ENCODE peak calls at places on chromosomes 16 and 17, in eight cellular contexts. One of them, this sample, is unnamed.

GRCh38 chr17:66951605-66951953 is 12.9 kb upstream of the CACNG4 start:
- DNase-seq in tibial nerve: no peak
- DNase-seq in ovary: no peak
- DNase-seq in A549: no peak
- DNase-seq in HepG2: no peak
- DNase-seq in stomach: no peak
- DNase-seq in sigmoid colon: no peak
- DNase-seq in suprapubic skin: no peak
- DNase-seq in this sample: no peak

GRCh38 chr17:15236281-15237105 is 28.6 kb downstream of the PMP22 start:
- DNase-seq in suprapubic skin: no peak
- DNase-seq in HepG2: no peak
- DNase-seq in sigmoid colon: no peak
- DNase-seq in tibial nerve: no peak
- DNase-seq in ovary: no peak
- DNase-seq in A549: no peak
- DNase-seq in stomach: no peak
- DNase-seq in this sample: no peak

GRCh38 chr17:56658648-56659047 is 65.1 kb downstream of the NOG start:
- DNase-seq in suprapubic skin: no peak
- DNase-seq in A549: no peak
- DNase-seq in sigmoid colon: no peak
- DNase-seq in tibial nerve: no peak
- DNase-seq in stomach: no peak
- DNase-seq in HepG2: no peak
- DNase-seq in ovary: no peak
- DNase-seq in this sample: no peak

GRCh38 chr17:35588196-35588920 is 1.2 kb downstream of the AP2B1 start:
- DNase-seq in stomach: no peak
- DNase-seq in A549: peak
- DNase-seq in ovary: no peak
- DNase-seq in suprapubic skin: no peak
- DNase-seq in tibial nerve: no peak
- DNase-seq in HepG2: no peak
- DNase-seq in sigmoid colon: no peak
- DNase-seq in this sample: no peak

GRCh38 chr17:1776857-1777256 is 15.0 kb downstream of the SERPINF1 start:
- DNase-seq in HepG2: no peak
- DNase-seq in sigmoid colon: no peak
- DNase-seq in tibial nerve: no peak
- DNase-seq in suprapubic skin: no peak
- DNase-seq in A549: no peak
- DNase-seq in ovary: no peak
- DNase-seq in stomach: no peak
- DNase-seq in this sample: no peak

GRCh38 chr17:31808521-31808920 is 50.5 kb downstream of the COPRS start:
- DNase-seq in suprapubic skin: no peak
- DNase-seq in HepG2: no peak
- DNase-seq in tibial nerve: no peak
- DNase-seq in A549: no peak
- DNase-seq in ovary: no peak
- DNase-seq in sigmoid colon: no peak
- DNase-seq in stomach: no peak
- DNase-seq in this sample: no peak

GRCh38 chr16:3022208-3022696 is 1.5 kb downstream of the HCFC1R1 start:
- DNase-seq in stomach: peak
- DNase-seq in A549: peak
- DNase-seq in ovary: peak
- DNase-seq in suprapubic skin: peak
- DNase-seq in tibial nerve: peak
- DNase-seq in sigmoid colon: peak
- DNase-seq in HepG2: peak
- DNase-seq in this sample: peak

GRCh38 chr16:70702624-70703023 is 16.8 kb upstream of the MTSS2 start:
- DNase-seq in A549: no peak
- DNase-seq in sigmoid colon: no peak
- DNase-seq in tibial nerve: no peak
- DNase-seq in HepG2: no peak
- DNase-seq in ovary: no peak
- DNase-seq in stomach: no peak
- DNase-seq in suprapubic skin: no peak
- DNase-seq in this sample: no peak

GRCh38 chr17:49887086-49887743 is 39.3 kb upstream of the TAC4 start:
- DNase-seq in suprapubic skin: no peak
- DNase-seq in tibial nerve: no peak
- DNase-seq in sigmoid colon: no peak
- DNase-seq in A549: no peak
- DNase-seq in ovary: no peak
- DNase-seq in stomach: peak
- DNase-seq in HepG2: peak
- DNase-seq in this sample: no peak

GRCh38 chr16:50266337-50267091 is at the start of gene ADCY7:
- DNase-seq in sigmoid colon: peak
- DNase-seq in tibial nerve: no peak
- DNase-seq in A549: no peak
- DNase-seq in stomach: peak
- DNase-seq in HepG2: no peak
- DNase-seq in suprapubic skin: peak
- DNase-seq in ovary: peak
- DNase-seq in this sample: peak

GRCh38 chr16:64121473-64121872 is 1000.4 kb downstream of the CDH11 start:
- DNase-seq in suprapubic skin: no peak
- DNase-seq in HepG2: no peak
- DNase-seq in ovary: no peak
- DNase-seq in A549: no peak
- DNase-seq in sigmoid colon: no peak
- DNase-seq in tibial nerve: no peak
- DNase-seq in stomach: no peak
- DNase-seq in this sample: no peak

GRCh38 chr17:647340-648197 is 67.1 kb downstream of the VPS53 start:
- DNase-seq in HepG2: no peak
- DNase-seq in stomach: no peak
- DNase-seq in A549: no peak
- DNase-seq in sigmoid colon: no peak
- DNase-seq in ovary: no peak
- DNase-seq in suprapubic skin: no peak
- DNase-seq in tibial nerve: no peak
- DNase-seq in this sample: no peak

GRCh38 chr17:55062921-55063320 is 94.4 kb downstream of the STXBP4 start:
- DNase-seq in tibial nerve: no peak
- DNase-seq in suprapubic skin: no peak
- DNase-seq in ovary: no peak
- DNase-seq in HepG2: no peak
- DNase-seq in sigmoid colon: no peak
- DNase-seq in A549: no peak
- DNase-seq in stomach: no peak
- DNase-seq in this sample: no peak

GRCh38 chr16:87171723-87172122 is 145.5 kb downstream of the C16orf95 start:
- DNase-seq in stomach: no peak
- DNase-seq in HepG2: no peak
- DNase-seq in sigmoid colon: no peak
- DNase-seq in tibial nerve: no peak
- DNase-seq in suprapubic skin: no peak
- DNase-seq in ovary: no peak
- DNase-seq in A549: no peak
- DNase-seq in this sample: no peak

GRCh38 chr16:75526032-75526790 is 9.7 kb downstream of the CHST5 start:
- DNase-seq in sigmoid colon: no peak
- DNase-seq in ovary: no peak
- DNase-seq in suprapubic skin: no peak
- DNase-seq in A549: no peak
- DNase-seq in stomach: no peak
- DNase-seq in tibial nerve: no peak
- DNase-seq in HepG2: no peak
- DNase-seq in this sample: no peak

GRCh38 chr17:57045868-57046671 is 39.0 kb upstream of the AKAP1 start:
- DNase-seq in stomach: peak
- DNase-seq in HepG2: no peak
- DNase-seq in tibial nerve: no peak
- DNase-seq in suprapubic skin: peak
- DNase-seq in ovary: no peak
- DNase-seq in sigmoid colon: peak
- DNase-seq in A549: no peak
- DNase-seq in this sample: peak

GRCh38 chr17:78081551-78081950 is 47.0 kb downstream of the TMC6 start:
- DNase-seq in ovary: no peak
- DNase-seq in stomach: no peak
- DNase-seq in HepG2: no peak
- DNase-seq in suprapubic skin: no peak
- DNase-seq in tibial nerve: no peak
- DNase-seq in A549: no peak
- DNase-seq in sigmoid colon: no peak
- DNase-seq in this sample: no peak

GRCh38 chr16:49491736-49492089 is 118.1 kb downstream of the C16orf78 start:
- DNase-seq in sigmoid colon: peak
- DNase-seq in ovary: peak
- DNase-seq in tibial nerve: peak
- DNase-seq in HepG2: no peak
- DNase-seq in stomach: no peak
- DNase-seq in suprapubic skin: peak
- DNase-seq in A549: peak
- DNase-seq in this sample: peak

GRCh38 chr17:72699566-72699965 is 392.9 kb downstream of the SLC39A11 start:
- DNase-seq in tibial nerve: no peak
- DNase-seq in ovary: no peak
- DNase-seq in sigmoid colon: no peak
- DNase-seq in HepG2: no peak
- DNase-seq in A549: no peak
- DNase-seq in stomach: no peak
- DNase-seq in suprapubic skin: no peak
- DNase-seq in this sample: no peak

GRCh38 chr17:65278050-65278819 is 141.1 kb downstream of the RGS9 start:
- DNase-seq in tibial nerve: no peak
- DNase-seq in stomach: peak
- DNase-seq in sigmoid colon: no peak
- DNase-seq in ovary: peak
- DNase-seq in A549: peak
- DNase-seq in HepG2: peak
- DNase-seq in suprapubic skin: no peak
- DNase-seq in this sample: peak

GRCh38 chr16:85420501-85421337 is 192.4 kb upstream of the GSE1 start:
- DNase-seq in suprapubic skin: no peak
- DNase-seq in sigmoid colon: peak
- DNase-seq in HepG2: peak
- DNase-seq in ovary: peak
- DNase-seq in A549: peak
- DNase-seq in stomach: peak
- DNase-seq in tibial nerve: no peak
- DNase-seq in this sample: peak
- TF ChIP-seq EP300 in suprapubic skin: no peak
- TF ChIP-seq EP300 in sigmoid colon: no peak
- TF ChIP-seq EP300 in HepG2: peak
- TF ChIP-seq EP300 in ovary: no peak
- TF ChIP-seq EP300 in A549: no peak
- TF ChIP-seq EP300 in stomach: no peak
- TF ChIP-seq EP300 in tibial nerve: no peak
- TF ChIP-seq EP300 in this sample: no peak

DNA sequence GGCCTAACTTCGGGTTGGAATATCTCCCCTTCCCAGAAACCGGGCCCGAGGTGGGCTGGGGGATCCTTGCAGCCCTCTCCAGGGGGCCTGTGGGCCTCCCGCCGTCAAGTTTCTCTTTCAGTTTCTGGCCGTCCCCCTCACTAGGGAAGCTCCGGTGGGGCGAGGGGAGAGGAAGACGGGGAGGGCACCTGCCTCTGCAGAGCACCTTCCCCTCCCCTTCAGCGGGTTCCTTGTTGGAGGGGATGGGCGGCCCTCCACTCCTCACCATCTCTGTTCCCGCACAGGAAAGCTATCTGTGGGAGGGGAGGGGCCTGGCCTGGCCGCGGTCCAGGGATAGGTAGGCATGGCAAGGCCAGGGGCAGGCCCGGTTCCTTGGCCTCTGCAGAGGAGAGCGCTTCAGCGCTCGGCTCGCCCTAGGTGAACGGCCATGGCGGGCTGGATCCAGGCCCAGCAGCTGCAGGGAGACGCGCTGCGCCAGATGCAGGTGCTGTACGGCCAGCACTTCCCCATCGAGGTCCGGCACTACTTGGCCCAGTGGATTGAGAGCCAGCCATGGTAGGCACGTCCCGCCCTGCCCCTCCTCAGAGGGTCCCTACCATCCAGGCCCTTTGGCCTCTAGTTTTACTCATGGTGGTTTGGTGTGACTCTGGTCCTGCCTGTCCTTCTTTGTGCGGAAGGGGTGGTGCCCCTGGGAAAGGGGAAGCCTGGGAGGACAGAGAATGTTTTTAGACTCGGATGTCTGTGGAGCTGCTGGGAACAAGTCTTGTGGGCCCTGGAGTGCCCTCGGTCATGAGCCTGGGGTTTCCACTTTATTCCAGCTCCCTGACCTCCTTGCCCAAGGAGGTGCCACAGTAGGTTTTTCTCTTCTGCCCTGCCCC is 926 bp downstream of the STAT5A start:
- DNase-seq in suprapubic skin: peak
- DNase-seq in stomach: peak
- DNase-seq in ovary: peak
- DNase-seq in A549: no peak
- DNase-seq in HepG2: no peak
- DNase-seq in sigmoid colon: peak
- DNase-seq in tibial nerve: no peak
- DNase-seq in this sample: peak
- H3K4me3 ChIP-seq in suprapubic skin: peak
- H3K4me3 ChIP-seq in stomach: peak
- H3K4me3 ChIP-seq in ovary: peak
- H3K4me3 ChIP-seq in A549: no peak
- H3K4me3 ChIP-seq in HepG2: peak
- H3K4me3 ChIP-seq in sigmoid colon: peak
- H3K4me3 ChIP-seq in tibial nerve: peak
- H3K4me3 ChIP-seq in this sample: peak

GRCh38 chr17:76726766-76727718 is at the start of gene METTL23:
- DNase-seq in stomach: peak
- DNase-seq in sigmoid colon: peak
- DNase-seq in HepG2: peak
- DNase-seq in tibial nerve: peak
- DNase-seq in ovary: peak
- DNase-seq in suprapubic skin: peak
- DNase-seq in A549: peak
- DNase-seq in this sample: peak
- TF ChIP-seq POLR2A in stomach: no peak
- TF ChIP-seq POLR2A in sigmoid colon: no peak
- TF ChIP-seq POLR2A in HepG2: peak
- TF ChIP-seq POLR2A in tibial nerve: peak
- TF ChIP-seq POLR2A in ovary: peak
- TF ChIP-seq POLR2A in suprapubic skin: no peak
- TF ChIP-seq POLR2A in A549: peak
- TF ChIP-seq POLR2A in this sample: no peak

DNA sequence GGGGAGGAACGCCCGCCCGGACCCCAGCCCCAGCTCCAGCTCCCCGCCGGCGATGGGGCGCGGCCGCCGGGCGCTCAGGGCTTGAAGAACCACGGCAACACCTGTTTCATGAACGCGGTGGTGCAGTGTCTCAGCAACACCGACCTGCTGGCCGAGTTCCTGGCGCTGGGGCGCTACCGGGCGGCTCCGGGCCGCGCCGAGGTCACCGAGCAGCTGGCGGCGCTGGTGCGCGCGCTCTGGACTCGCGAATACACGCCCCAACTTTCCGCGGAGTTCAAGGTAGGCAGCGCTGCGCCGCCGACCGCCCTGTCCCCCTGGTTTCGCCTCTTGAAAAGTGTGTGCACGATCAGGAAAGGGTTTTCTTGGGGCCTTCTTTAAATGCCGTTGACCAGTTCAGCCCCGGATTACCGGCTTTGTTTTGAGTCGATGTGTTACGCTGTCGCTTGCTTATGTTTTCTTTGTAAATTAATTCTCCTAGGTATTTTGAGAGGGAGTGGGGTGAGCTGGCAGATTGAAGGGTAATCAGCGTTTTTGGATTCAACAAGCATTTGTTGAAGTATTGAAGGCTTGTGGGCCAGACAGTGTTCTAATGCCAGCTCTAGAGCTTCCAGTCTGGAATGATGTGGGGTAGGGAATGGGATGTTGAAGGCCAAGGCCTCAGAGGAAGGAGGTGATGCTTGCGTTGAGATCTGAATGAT is 690 bp downstream of the USP43 start:
- DNase-seq in HepG2: peak
- DNase-seq in A549: peak
- DNase-seq in suprapubic skin: no peak
- DNase-seq in stomach: peak
- DNase-seq in tibial nerve: no peak
- DNase-seq in ovary: no peak
- DNase-seq in sigmoid colon: no peak
- DNase-seq in this sample: peak
- TF ChIP-seq EP300 in HepG2: no peak
- TF ChIP-seq EP300 in A549: no peak
- TF ChIP-seq EP300 in suprapubic skin: no peak
- TF ChIP-seq EP300 in stomach: no peak
- TF ChIP-seq EP300 in tibial nerve: no peak
- TF ChIP-seq EP300 in ovary: no peak
- TF ChIP-seq EP300 in sigmoid colon: no peak
- TF ChIP-seq EP300 in this sample: no peak

This sample was measured in transverse colon.